ENCODE peak calls at places on chromosomes 12 and 14, in seven cellular contexts. S is kidney; U is stomach; Q is GM12878; Y is ovary; I is CD4-positive, alpha-beta T cell; K is mammary epithelial cell. O is an unnamed sample.

GRCh38 chr14:65167072-65167645 is 64.8 kb upstream of the MAX start:
- DNase-seq in S (no peak), U (no peak), Q (no peak), Y (no peak), I (no peak), K (no peak), O (no peak)

GRCh38 chr14:49621114-49621881 is 699 bp downstream of the MGAT2 start:
- DNase-seq in S (peak; percentile 92), U (peak; percentile 63), Q (no peak), Y (peak; percentile 66), I (no peak), K (no peak), O (peak; percentile 88)

GRCh38 chr14:53881161-53881846 is 75.3 kb downstream of the BMP4 start:
- DNase-seq in S (no peak), U (no peak), Q (no peak), Y (no peak), I (no peak), K (no peak), O (no peak)

GRCh38 chr12:81128930-81129554 is 51.2 kb downstream of the ACSS3 start:
- DNase-seq in S (no peak), U (no peak), Q (peak; percentile 5), Y (peak; percentile 25), I (no peak), K (peak; percentile 27), O (peak; percentile 80)

GRCh38 chr12:117151195-117152031 is 38.9 kb downstream of the FBXO21 start:
- DNase-seq in S (peak; percentile 78), U (peak; percentile 60), Q (no peak), Y (peak; percentile 75), I (no peak), K (no peak), O (peak; percentile 98)

GRCh38 chr14:100239840-100240724 is 1.1 kb downstream of the YY1 start:
- DNase-seq in S (peak; percentile 95), U (peak; percentile 89), Q (no peak), Y (peak; percentile 81), I (peak; percentile 88), K (peak; percentile 93), O (peak; percentile 91)

GRCh38 chr12:55692631-55693322 is 14.9 kb downstream of the ITGA7 start:
- DNase-seq in S (no peak), U (no peak), Q (no peak), Y (no peak), I (no peak), K (no peak), O (no peak)

GRCh38 chr12:120628919-120629318 is 11.5 kb upstream of the CABP1 start:
- DNase-seq in S (peak; percentile 43), U (peak; percentile 32), Q (no peak), Y (no peak), I (no peak), K (no peak), O (peak; percentile 91)

GRCh38 chr14:102363182-102363952 is 626 bp downstream of the TECPR2 start:
- DNase-seq in S (no peak), U (peak; percentile 40), Q (no peak), Y (no peak), I (peak; percentile 9), K (peak; percentile 67), O (no peak)

GRCh38 chr12:25876383-25877045 is 82.0 kb upstream of the RASSF8 start:
- DNase-seq in S (no peak), U (no peak), Q (no peak), Y (no peak), I (no peak), K (no peak), O (peak; percentile 57)

GRCh38 chr14:99744199-99744872 is 48.9 kb upstream of the EML1 start:
- DNase-seq in S (no peak), U (no peak), Q (no peak), Y (no peak), I (no peak), K (peak; percentile 20), O (peak; percentile 80)

GRCh38 chr12:12714276-12715001 is 2.7 kb upstream of the CDKN1B start:
- DNase-seq in S (peak; percentile 84), U (peak; percentile 54), Q (no peak), Y (peak; percentile 60), I (peak; percentile 65), K (no peak), O (peak; percentile 75)

GRCh38 chr14:93952829-93953228 is 23.5 kb downstream of the ASB2 start:
- DNase-seq in S (no peak), U (no peak), Q (no peak), Y (no peak), I (no peak), K (no peak), O (no peak)

GRCh38 chr14:64673329-64673728 is 30.9 kb upstream of the PLEKHG3 start:
- DNase-seq in S (no peak), U (no peak), Q (no peak), Y (no peak), I (no peak), K (no peak), O (no peak)

GRCh38 chr14:53306926-53307325 is 153.8 kb upstream of the DDHD1 start:
- DNase-seq in S (no peak), U (no peak), Q (no peak), Y (no peak), I (no peak), K (peak; percentile 33), O (no peak)

GRCh38 chr14:74501135-74501614 is 7.6 kb downstream of the ISCA2 start:
- DNase-seq in S (no peak), U (peak; percentile 70), Q (no peak), Y (peak; percentile 92), I (no peak), K (peak; percentile 66), O (peak; percentile 92)
- H3K27ac ChIP-seq in S (no peak overlapping the region), U (no peak overlapping the region), Q (no peak overlapping the region), Y (no peak overlapping the region), I (no peak overlapping the region), K (no peak overlapping the region), O (peak overlapping the region; percentile 71)

GRCh38 chr12:68491204-68491960 is 119.3 kb upstream of the RAP1B start:
- DNase-seq in S (no peak), U (no peak), Q (no peak), Y (no peak), I (no peak), K (no peak), O (no peak)

GRCh38 chr12:68490476-68490875 is 120.2 kb upstream of the RAP1B start:
- DNase-seq in S (no peak), U (no peak), Q (no peak), Y (no peak), I (no peak), K (no peak), O (no peak)

GRCh38 chr12:68489273-68489672 is 121.4 kb upstream of the RAP1B start:
- DNase-seq in S (no peak), U (no peak), Q (no peak), Y (no peak), I (no peak), K (no peak), O (no peak)

GRCh38 chr12:68483592-68484373 is 126.9 kb upstream of the RAP1B start:
- DNase-seq in S (no peak), U (no peak), Q (no peak), Y (no peak), I (no peak), K (peak; percentile 36), O (no peak)

DNA sequence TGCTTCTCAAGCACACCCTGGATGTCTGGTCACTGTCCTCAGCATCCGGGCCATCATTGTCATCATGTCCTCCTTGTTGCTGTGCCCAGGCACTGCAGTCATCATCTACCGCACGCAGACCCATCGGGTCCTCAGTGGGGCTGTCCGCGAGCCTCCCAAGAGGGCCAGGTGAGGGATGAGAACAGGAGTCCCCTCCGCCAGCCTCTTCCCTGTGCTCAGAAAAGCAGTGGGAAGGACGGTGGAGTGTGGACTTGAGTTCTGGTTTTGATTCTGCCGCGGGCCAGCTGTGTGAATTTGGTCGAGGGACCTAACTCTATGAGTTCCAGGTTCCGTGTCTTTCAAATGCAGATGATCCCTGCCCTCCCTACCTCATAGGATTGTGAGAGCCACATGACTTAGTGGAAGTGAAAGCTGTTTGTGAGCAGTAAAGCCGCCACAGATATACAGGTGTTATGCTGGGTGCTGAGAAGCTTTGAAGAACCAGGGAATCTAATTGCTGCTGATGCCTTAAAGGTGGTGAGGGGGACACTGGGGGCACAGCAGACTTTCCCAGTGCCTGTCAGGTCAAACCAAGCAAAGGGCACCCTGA is 122.9 kb upstream of the RAP1B start:
- DNase-seq in S (no peak), U (no peak), Q (no peak), Y (no peak), I (no peak), K (no peak), O (peak; percentile 61)
- H3K9me3 ChIP-seq in S (no peaks in the 10 kb centered on the region), U (no peaks in the 10 kb centered on the region), Q (no peaks in the 10 kb centered on the region), Y (no peaks in the 10 kb centered on the region), I (no peaks in the 10 kb centered on the region), K (no peaks in the 10 kb centered on the region), O (no peaks in the 10 kb centered on the region)

DNA sequence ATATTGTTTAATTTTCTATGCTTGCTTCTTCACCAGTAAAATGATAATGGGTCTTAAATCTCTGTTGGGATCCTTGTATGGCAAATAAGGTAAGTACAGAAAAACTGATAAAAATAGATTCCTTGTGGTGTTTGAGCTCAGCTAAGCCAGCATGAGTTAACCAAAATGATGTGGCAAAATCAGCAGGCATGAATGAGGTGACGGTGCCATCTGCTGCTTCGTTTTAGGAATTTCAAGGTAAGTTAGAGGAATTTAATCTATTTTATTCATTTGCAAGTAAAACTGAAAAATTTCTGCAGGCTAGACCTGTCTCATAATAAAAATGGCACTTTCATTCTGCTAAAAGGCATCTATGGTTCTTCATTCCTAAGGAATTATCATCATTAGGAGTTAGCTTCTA is 10.0 kb upstream of the CLEC7A start:
- DNase-seq in S (no peak), U (no peak), Q (peak; percentile 48), Y (peak; percentile 52), I (peak; percentile 22), K (peak; percentile 44), O (peak; percentile 76)
- H3K27ac ChIP-seq in S (no peak overlapping the region), U (no peak overlapping the region), Q (no peak overlapping the region), Y (no peak overlapping the region), I (no peak overlapping the region), K (no peak overlapping the region), O (no peak overlapping the region)

GRCh38 chr14:106838991-106839769 is 1312.8 kb downstream of the TMEM121 start:
- DNase-seq in S (no peak), U (no peak), Q (no peak), Y (no peak), I (no peak), K (no peak), O (no peak)
- H3K9me3 ChIP-seq in S (no peaks in the 10 kb centered on the region), U (no peaks in the 10 kb centered on the region), Q (no peaks in the 10 kb centered on the region), Y (no peaks in the 10 kb centered on the region), I (no peaks in the 10 kb centered on the region), K (peaks cover 4% of the 10 kb centered on the region), O (peaks cover 89% of the 10 kb centered on the region)

O was measured in endodermal cell.